ENCODE peak calls at places on chromosomes 5 and 9, in nine cellular contexts. One of them, this sample, is unnamed.
A peak's percentile ranks its signal among the peaks of the same experiment; 100 is the strongest.

GRCh38 chr9:131048332-131048731 is 39.4 kb downstream of the LAMC3 start:
- DNase-seq in NCI-H2081: no peak
- DNase-seq in CD4-positive, CD25-positive, alpha-beta regulatory T cell: no peak
- DNase-seq in GM12891: no peak
- DNase-seq in AG08395: no peak
- DNase-seq in pancreas: no peak
- DNase-seq in AG10803: no peak
- DNase-seq in fibroblast of the conjunctiva: no peak
- DNase-seq in pulmonary artery endothelial cell: no peak
- DNase-seq in this sample: no peak

GRCh38 chr9:123761905-123762605 is 167.9 kb downstream of the DENND1A start:
- DNase-seq in AG10803: peak; percentile 37
- DNase-seq in NCI-H2081: no peak
- DNase-seq in AG08395: no peak
- DNase-seq in fibroblast of the conjunctiva: no peak
- DNase-seq in pancreas: no peak
- DNase-seq in CD4-positive, CD25-positive, alpha-beta regulatory T cell: no peak
- DNase-seq in pulmonary artery endothelial cell: no peak
- DNase-seq in GM12891: no peak
- DNase-seq in this sample: no peak

GRCh38 chr5:127839496-127840197 is 136.5 kb downstream of the CCDC192 start:
- DNase-seq in GM12891: no peak
- DNase-seq in CD4-positive, CD25-positive, alpha-beta regulatory T cell: no peak
- DNase-seq in fibroblast of the conjunctiva: no peak
- DNase-seq in AG08395: no peak
- DNase-seq in pancreas: no peak
- DNase-seq in pulmonary artery endothelial cell: no peak
- DNase-seq in NCI-H2081: no peak
- DNase-seq in AG10803: no peak
- DNase-seq in this sample: no peak

GRCh38 chr9:121956808-121957207 is 136.3 kb downstream of the TTLL11 start:
- DNase-seq in fibroblast of the conjunctiva: no peak
- DNase-seq in pulmonary artery endothelial cell: no peak
- DNase-seq in pancreas: no peak
- DNase-seq in AG10803: no peak
- DNase-seq in NCI-H2081: no peak
- DNase-seq in CD4-positive, CD25-positive, alpha-beta regulatory T cell: no peak
- DNase-seq in AG08395: no peak
- DNase-seq in GM12891: no peak
- DNase-seq in this sample: no peak

GRCh38 chr9:100084145-100084478 is 14.7 kb downstream of the ERP44 start:
- DNase-seq in fibroblast of the conjunctiva: no peak
- DNase-seq in AG08395: no peak
- DNase-seq in pancreas: no peak
- DNase-seq in GM12891: no peak
- DNase-seq in pulmonary artery endothelial cell: no peak
- DNase-seq in AG10803: no peak
- DNase-seq in NCI-H2081: no peak
- DNase-seq in CD4-positive, CD25-positive, alpha-beta regulatory T cell: no peak
- DNase-seq in this sample: peak; percentile 11

GRCh38 chr9:131546336-131547084 is 1.2 kb downstream of the PRRT1B start:
- DNase-seq in NCI-H2081: no peak
- DNase-seq in AG10803: no peak
- DNase-seq in GM12891: no peak
- DNase-seq in pulmonary artery endothelial cell: no peak
- DNase-seq in fibroblast of the conjunctiva: no peak
- DNase-seq in CD4-positive, CD25-positive, alpha-beta regulatory T cell: no peak
- DNase-seq in pancreas: no peak
- DNase-seq in AG08395: peak; percentile 53
- DNase-seq in this sample: no peak

GRCh38 chr9:3464033-3464638 is 61.7 kb downstream of the RFX3 start:
- DNase-seq in fibroblast of the conjunctiva: peak; percentile 10
- DNase-seq in pancreas: no peak
- DNase-seq in AG10803: peak; percentile 18
- DNase-seq in NCI-H2081: no peak
- DNase-seq in pulmonary artery endothelial cell: no peak
- DNase-seq in CD4-positive, CD25-positive, alpha-beta regulatory T cell: no peak
- DNase-seq in AG08395: no peak
- DNase-seq in GM12891: no peak
- DNase-seq in this sample: no peak

GRCh38 chr9:462611-463010 is 247.9 kb downstream of the DOCK8 start:
- DNase-seq in AG10803: no peak
- DNase-seq in fibroblast of the conjunctiva: no peak
- DNase-seq in AG08395: no peak
- DNase-seq in pulmonary artery endothelial cell: no peak
- DNase-seq in pancreas: no peak
- DNase-seq in NCI-H2081: no peak
- DNase-seq in GM12891: no peak
- DNase-seq in CD4-positive, CD25-positive, alpha-beta regulatory T cell: no peak
- DNase-seq in this sample: no peak

GRCh38 chr5:37197340-37198050 is 51.7 kb downstream of the CPLANE1 start:
- DNase-seq in pancreas: no peak
- DNase-seq in AG08395: no peak
- DNase-seq in CD4-positive, CD25-positive, alpha-beta regulatory T cell: peak; percentile 19
- DNase-seq in AG10803: no peak
- DNase-seq in pulmonary artery endothelial cell: no peak
- DNase-seq in GM12891: no peak
- DNase-seq in NCI-H2081: no peak
- DNase-seq in fibroblast of the conjunctiva: no peak
- DNase-seq in this sample: peak; percentile 31

GRCh38 chr9:109534151-109534550 is 36.0 kb upstream of the PTPN3 start:
- DNase-seq in pulmonary artery endothelial cell: no peak
- DNase-seq in CD4-positive, CD25-positive, alpha-beta regulatory T cell: no peak
- DNase-seq in fibroblast of the conjunctiva: no peak
- DNase-seq in AG10803: no peak
- DNase-seq in NCI-H2081: no peak
- DNase-seq in GM12891: no peak
- DNase-seq in AG08395: no peak
- DNase-seq in pancreas: no peak
- DNase-seq in this sample: no peak

GRCh38 chr9:136110082-136111061 is 8.3 kb downstream of the TMEM250 start:
- DNase-seq in NCI-H2081: no peak
- DNase-seq in fibroblast of the conjunctiva: no peak
- DNase-seq in pulmonary artery endothelial cell: no peak
- DNase-seq in AG08395: no peak
- DNase-seq in pancreas: no peak
- DNase-seq in AG10803: peak; percentile 22
- DNase-seq in CD4-positive, CD25-positive, alpha-beta regulatory T cell: no peak
- DNase-seq in GM12891: no peak
- DNase-seq in this sample: no peak

This sample was measured in GM13977.